ENCODE peak calls at places on chromosomes 11 and 22, in six cellular contexts. P is WTC11, H is cardiac fibroblast, Y is MM.1S, D is heart right ventricle, J is osteocyte. O is an unnamed sample.
A peak's percentile ranks its signal among the peaks of the same experiment; 100 is the strongest.

GRCh38 chr11:35151241-35151640 is 12.3 kb downstream of the CD44 start:
- DNase-seq in P (no peak), H (peak; percentile 60), Y (no peak), D (no peak), J (no peak), O (no peak)

GRCh38 chr11:119340335-119341221 is at the start of gene C1QTNF5:
- DNase-seq in P (peak; percentile 53), H (peak; percentile 39), Y (no peak), D (peak; percentile 88), J (no peak), O (peak; percentile 91)

GRCh38 chr11:110490886-110491285 is 61.1 kb downstream of the FDX1 start:
- DNase-seq in P (no peak), H (peak; percentile 87), Y (no peak), D (no peak), J (no peak), O (no peak)

GRCh38 chr11:62141111-62142042 is 17.6 kb downstream of the INCENP start:
- DNase-seq in P (no peak), H (no peak), Y (no peak), D (no peak), J (peak; percentile 66), O (peak; percentile 38)

GRCh38 chr11:1694846-1695547 is 2.0 kb upstream of the KRTAP5-6 start:
- DNase-seq in P (no peak), H (no peak), Y (no peak), D (no peak), J (no peak), O (no peak)

GRCh38 chr11:34356918-34357645 is 728 bp downstream of the ABTB2 start:
- DNase-seq in P (peak; percentile 59), H (peak; percentile 76), Y (peak; percentile 27), D (peak; percentile 71), J (no peak), O (peak; percentile 68)

GRCh38 chr11:71936825-71937224 is 8.0 kb downstream of the RNF121 start:
- DNase-seq in P (no peak), H (peak; percentile 61), Y (no peak), D (no peak), J (no peak), O (no peak)

GRCh38 chr11:57515332-57516060 is at the start of gene SLC43A1:
- DNase-seq in P (peak; percentile 54), H (peak; percentile 60), Y (peak; percentile 28), D (peak; percentile 70), J (no peak), O (peak; percentile 70)

GRCh38 chr11:64874841-64875240 is 3.6 kb downstream of the EHD1 start:
- DNase-seq in P (no peak), H (no peak), Y (no peak), D (no peak), J (no peak), O (no peak)

GRCh38 chr11:17164361-17165246 is 43.2 kb downstream of the PIK3C2A start:
- DNase-seq in P (no peak), H (peak; percentile 44), Y (peak; percentile 21), D (no peak), J (no peak), O (no peak)

GRCh38 chr11:128291043-128291442 is 296.3 kb downstream of the ETS1 start:
- DNase-seq in P (no peak), H (no peak), Y (no peak), D (peak; percentile 9), J (no peak), O (no peak)

GRCh38 chr22:30301995-30302809 is 12.9 kb upstream of the CASTOR1 start:
- DNase-seq in P (no peak), H (no peak), Y (no peak), D (no peak), J (no peak), O (no peak)

GRCh38 chr11:74069146-74070046 is 60.5 kb upstream of the UCP3 start:
- DNase-seq in P (no peak), H (no peak), Y (no peak), D (no peak), J (no peak), O (no peak)

GRCh38 chr11:45031912-45032519 is 81.3 kb upstream of the TP53I11 start:
- DNase-seq in P (no peak), H (no peak), Y (peak; percentile 77), D (no peak), J (no peak), O (peak; percentile 40)

GRCh38 chr22:35409783-35410662 is 10.1 kb downstream of the MCM5 start:
- DNase-seq in P (no peak), H (no peak), Y (no peak), D (no peak), J (no peak), O (peak; percentile 63)

GRCh38 chr11:90204832-90205646 is 17.8 kb downstream of the CHORDC1 start:
- DNase-seq in P (no peak), H (peak; percentile 77), Y (peak; percentile 57), D (no peak), J (no peak), O (no peak)

GRCh38 chr11:13040969-13041561 is 31.9 kb downstream of the RASSF10 start:
- DNase-seq in P (no peak), H (no peak), Y (no peak), D (no peak), J (no peak), O (no peak)

GRCh38 chr11:78080818-78081495 is 1.3 kb upstream of the NDUFC2 start:
- DNase-seq in P (no peak), H (peak; percentile 89), Y (no peak), D (no peak), J (no peak), O (no peak)

GRCh38 chr11:64583296-64584262 is 7.4 kb upstream of the SLC22A12 start:
- DNase-seq in P (no peak), H (peak; percentile 27), Y (no peak), D (peak; percentile 31), J (no peak), O (no peak)

GRCh38 chr11:9095421-9095820 is 4.0 kb upstream of the SCUBE2 start:
- DNase-seq in P (peak; percentile 59), H (no peak), Y (no peak), D (no peak), J (no peak), O (no peak)
- TF ChIP-seq CTCF in P (no peak), H (no peak), Y (peak; percentile 28), D (no peak), J (no peak), O (no peak)

GRCh38 chr22:50698546-50698945 is 25.9 kb downstream of the SHANK3 start:
- DNase-seq in P (peak; percentile 10), H (peak; percentile 40), Y (no peak), D (peak; percentile 36), J (no peak), O (no peak)

GRCh38 chr22:50699001-50699753 is 26.6 kb downstream of the SHANK3 start:
- DNase-seq in P (peak; percentile 6), H (no peak), Y (no peak), D (no peak), J (no peak), O (no peak)

GRCh38 chr22:50701076-50701419 is 28.4 kb downstream of the SHANK3 start:
- DNase-seq in P (peak; percentile 8), H (no peak), Y (no peak), D (no peak), J (no peak), O (no peak)

GRCh38 chr22:50700387-50701075 is 27.9 kb downstream of the SHANK3 start:
- DNase-seq in P (peak; percentile 8), H (no peak), Y (no peak), D (peak; percentile 22), J (no peak), O (no peak)

DNA sequence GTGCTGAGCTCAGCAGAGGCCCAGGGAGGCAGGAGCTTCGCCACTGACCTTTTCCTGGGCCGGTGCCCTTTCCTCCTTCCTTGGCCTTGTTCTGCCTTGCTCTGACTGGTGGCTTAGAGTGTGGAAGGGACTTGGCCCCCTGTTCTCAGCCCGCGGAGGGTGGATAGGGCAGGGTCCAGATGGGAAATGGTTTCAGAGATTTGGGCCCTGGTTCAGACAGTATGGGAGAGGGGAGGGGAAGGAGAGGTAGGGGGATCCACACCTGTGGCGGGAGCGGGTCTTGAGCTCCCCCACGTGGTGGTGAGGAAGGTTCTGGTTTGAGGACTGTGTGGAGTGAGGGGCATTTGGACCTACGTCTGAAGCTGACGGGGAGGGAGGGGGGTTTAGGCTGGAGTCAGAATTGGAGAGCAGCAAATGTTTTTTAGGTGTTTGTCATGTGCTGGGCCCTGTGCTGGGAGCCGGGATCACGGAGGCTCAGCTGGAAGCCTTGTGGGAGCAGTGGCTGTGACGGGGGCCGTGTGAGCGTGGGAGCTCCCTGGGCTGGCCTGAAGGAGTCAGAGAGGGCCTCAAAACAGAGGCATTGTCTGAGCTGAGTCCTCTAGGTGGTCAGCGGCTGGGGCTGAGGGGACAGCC is 27.2 kb downstream of the SHANK3 start:
- DNase-seq in P (peak; percentile 55), H (no peak), Y (no peak), D (no peak), J (no peak), O (no peak)
- TF ChIP-seq CTCF in P (no peak), H (no peak), Y (peak; percentile 24), D (no peak), J (peak; percentile 29), O (no peak)

GRCh38 chr11:96037267-96037990 is 113.5 kb upstream of the MTMR2 start:
- DNase-seq in P (no peak), H (peak; percentile 68), Y (no peak), D (no peak), J (no peak), O (no peak)
- TF ChIP-seq CTCF in P (no peak), H (no peak), Y (no peak), D (no peak), J (no peak), O (no peak)

GRCh38 chr11:22338465-22338810 is 257 bp downstream of the SLC17A6 start:
- DNase-seq in P (no peak), H (no peak), Y (no peak), D (no peak), J (no peak), O (no peak)

GRCh38 chr11:22342599-22343138 is 4.5 kb downstream of the SLC17A6 start:
- DNase-seq in P (no peak), H (no peak), Y (no peak), D (no peak), J (no peak), O (no peak)

GRCh38 chr11:22341582-22341919 is 3.4 kb downstream of the SLC17A6 start:
- DNase-seq in P (peak; percentile 41), H (no peak), Y (no peak), D (no peak), J (no peak), O (no peak)

GRCh38 chr11:22340803-22341581 is 2.8 kb downstream of the SLC17A6 start:
- DNase-seq in P (peak; percentile 63), H (no peak), Y (no peak), D (no peak), J (no peak), O (no peak)

DNA sequence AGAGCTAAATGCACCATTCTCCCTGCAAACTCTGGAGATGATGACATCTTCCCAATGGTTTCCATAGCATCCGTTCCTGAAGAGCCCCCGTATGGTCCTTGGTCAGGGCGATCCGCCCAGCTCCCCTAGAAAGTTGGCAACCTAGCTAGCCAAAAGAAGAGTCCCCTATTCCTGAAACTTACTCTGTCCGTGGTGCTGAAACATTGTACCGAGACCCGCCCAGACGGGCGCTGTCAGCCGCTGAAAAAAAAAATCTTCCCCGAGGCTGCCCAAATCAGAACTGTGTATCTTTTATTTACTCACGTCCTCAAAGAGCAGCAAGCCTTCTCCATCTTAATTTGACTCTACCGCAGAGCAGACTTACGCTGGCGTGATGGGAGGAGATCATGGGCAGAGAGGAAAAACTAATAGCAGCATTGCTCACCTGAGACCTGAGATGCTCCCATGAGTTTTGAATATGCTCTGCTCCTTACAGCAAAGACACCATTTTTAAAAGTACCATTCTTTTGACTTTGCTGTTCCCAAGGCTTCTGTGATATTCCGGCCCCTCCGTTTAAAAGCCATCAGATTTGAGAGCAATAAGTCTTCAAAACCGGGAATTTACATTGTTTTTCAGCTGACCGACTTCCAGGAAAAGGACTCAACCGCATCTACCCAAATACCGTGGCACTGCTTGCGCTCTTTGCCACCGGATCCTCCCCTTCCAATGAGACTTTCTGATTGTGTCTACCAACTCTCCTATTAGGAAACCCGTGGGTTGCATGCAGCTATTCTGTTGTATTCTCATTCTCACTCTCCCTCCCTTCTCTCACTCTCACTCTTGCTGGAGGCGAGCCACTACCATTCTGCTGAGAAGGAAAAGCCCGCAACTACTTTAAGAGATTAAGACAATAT is at the start of gene SLC17A6:
- DNase-seq in P (peak; percentile 55), H (peak; percentile 47), Y (peak; percentile 69), D (no peak), J (no peak), O (no peak)
- TF ChIP-seq CTCF in P (no peak), H (no peak), Y (no peak), D (no peak), J (no peak), O (no peak)